ENCODE peak calls at places on chromosome 5, in ten cellular contexts. K is HCT116, X is PC-3, O is GM23338, A is SK-N-SH, H is OCI-LY7, I is MM.1S, R is hepatocyte, S is Karpas-422, C is PC-9. G is an unnamed sample.

GRCh38 chr5:11361768-11362167 is 542.5 kb downstream of the CTNND2 start:
- DNase-seq in A (no peak), C (no peak), I (no peak), H (peak; percentile 1), S (no peak), X (no peak), O (no peak), R (no peak), K (no peak), G (no peak)

GRCh38 chr5:147949711-147950573 is 43.6 kb upstream of the C5orf46 start:
- DNase-seq in A (peak; percentile 67), R (peak; percentile 66), I (peak; percentile 64), C (peak; percentile 42), K (peak; percentile 33), X (peak; percentile 85), O (peak; percentile 75), H (peak; percentile 51), S (peak; percentile 80), G (peak; percentile 59)

GRCh38 chr5:8340739-8341344 is 471.9 kb downstream of the MTRR start:
- DNase-seq in A (peak; percentile 26), H (peak; percentile 3), X (peak; percentile 75), O (peak; percentile 53), K (no peak), S (no peak), C (no peak), I (no peak), R (peak; percentile 21), G (peak; percentile 54)

GRCh38 chr5:14552017-14552416 is 29.6 kb upstream of the OTULINL start:
- DNase-seq in X (no peak), C (no peak), H (no peak), O (no peak), A (no peak), I (no peak), S (no peak), R (no peak), K (no peak), G (peak; percentile 6)

GRCh38 chr5:135053989-135054388 is 20.0 kb upstream of the PITX1 start:
- DNase-seq in K (no peak), X (no peak), H (peak; percentile 66), S (peak; percentile 87), A (no peak), O (no peak), R (no peak), C (no peak), I (no peak), G (no peak)

GRCh38 chr5:150636391-150637244 is 3.8 kb upstream of the SYNPO start:
- DNase-seq in S (no peak), A (peak; percentile 84), K (no peak), O (no peak), X (peak; percentile 84), H (no peak), I (no peak), C (peak; percentile 72), R (peak; percentile 71), G (peak; percentile 89)

GRCh38 chr5:110625376-110625999 is 101.0 kb downstream of the TMEM232 start:
- DNase-seq in H (peak; percentile 56), O (peak; percentile 67), I (peak; percentile 65), K (peak; percentile 22), S (peak; percentile 77), R (peak; percentile 57), C (peak; percentile 39), A (peak; percentile 12), X (peak; percentile 70), G (peak; percentile 79)

GRCh38 chr5:57302643-57303042 is 128.8 kb downstream of the GPBP1 start:
- DNase-seq in S (no peak), I (no peak), X (no peak), O (no peak), H (no peak), A (no peak), K (no peak), R (no peak), C (no peak), G (peak; percentile 47)

GRCh38 chr5:120134944-120135343 is 329.2 kb upstream of the PRR16 start:
- DNase-seq in X (no peak), A (no peak), R (no peak), C (no peak), H (no peak), O (no peak), S (no peak), K (no peak), I (no peak), G (no peak)

GRCh38 chr5:42277293-42277692 is 145.9 kb upstream of the GHR start:
- DNase-seq in K (no peak), X (no peak), H (no peak), R (no peak), S (no peak), A (no peak), C (no peak), O (no peak), I (no peak), G (no peak)

GRCh38 chr5:173283318-173284288 is 44.6 kb downstream of the STC2 start:
- DNase-seq in K (peak; percentile 72), S (peak; percentile 82), H (peak; percentile 23), A (peak; percentile 87), I (peak; percentile 93), R (peak; percentile 90), O (peak; percentile 93), C (peak; percentile 49), X (peak; percentile 78), G (peak; percentile 88)

GRCh38 chr5:6545770-6546690 is 86.8 kb downstream of the NSUN2 start:
- DNase-seq in S (no peak), K (no peak), O (no peak), X (no peak), R (no peak), C (no peak), I (no peak), H (no peak), A (no peak), G (peak; percentile 8)

GRCh38 chr5:141172381-141173204 is at the start of gene PCDHB7:
- DNase-seq in R (no peak), X (no peak), K (peak; percentile 19), A (peak; percentile 49), C (no peak), H (peak; percentile 26), O (peak; percentile 85), S (peak; percentile 80), I (peak; percentile 49), G (peak; percentile 67)

GRCh38 chr5:143051244-143052058 is 281.3 kb downstream of the ARHGAP26 start:
- DNase-seq in K (no peak), H (no peak), O (peak; percentile 59), C (peak; percentile 81), R (peak; percentile 65), X (peak; percentile 69), A (no peak), I (no peak), S (peak; percentile 96), G (peak; percentile 92)

GRCh38 chr5:36270175-36270574 is 28.4 kb upstream of the NADK2 start:
- DNase-seq in K (no peak), O (no peak), C (no peak), A (no peak), I (no peak), S (no peak), H (no peak), X (no peak), R (no peak), G (no peak)

GRCh38 chr5:77958642-77959315 is 182.6 kb upstream of the TBCA start:
- DNase-seq in O (peak; percentile 74), A (no peak), H (no peak), R (no peak), C (no peak), S (no peak), I (no peak), X (no peak), K (no peak), G (no peak)
- H3K9me2 ChIP-seq in O (no peaks in the 10 kb centered on the region), A (no peaks in the 10 kb centered on the region), H (no peaks in the 10 kb centered on the region), R (no peaks in the 10 kb centered on the region), C (no peaks in the 10 kb centered on the region), S (no peaks in the 10 kb centered on the region), I (no peaks in the 10 kb centered on the region), X (no peaks in the 10 kb centered on the region), K (no peaks in the 10 kb centered on the region), G (no peaks in the 10 kb centered on the region)

DNA sequence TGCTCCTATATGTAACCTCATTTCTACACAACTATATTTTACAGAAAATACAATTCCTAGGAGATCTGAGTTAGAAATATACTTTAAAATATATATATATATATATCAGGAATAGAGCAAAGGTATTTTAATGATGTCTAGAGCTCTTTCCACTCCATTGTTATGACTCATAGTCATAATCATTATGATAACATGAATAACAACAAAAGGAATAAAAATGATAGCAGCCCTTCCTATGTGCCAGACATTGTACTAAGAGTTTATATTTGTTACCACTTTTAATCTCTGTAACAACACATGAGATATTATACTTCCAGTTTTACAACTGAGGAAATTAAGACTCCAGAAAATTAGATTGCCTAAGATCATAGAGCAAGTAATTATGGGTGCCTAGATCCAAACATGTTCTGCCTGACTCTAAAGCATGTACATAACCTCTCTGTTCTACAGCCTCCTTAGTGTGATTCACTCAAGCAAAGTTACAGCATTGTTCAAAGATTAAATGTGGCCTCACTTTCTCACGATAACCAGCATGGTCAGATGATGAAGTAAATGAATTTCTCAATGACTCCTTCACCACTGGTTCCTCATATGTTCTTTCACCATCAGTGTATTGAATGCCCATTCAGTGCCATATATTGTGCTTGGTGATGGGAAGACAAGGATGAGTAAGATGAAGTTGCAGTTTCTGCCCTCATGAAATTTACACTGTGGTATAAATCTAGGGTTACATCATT is 452.1 kb downstream of the EFNA5 start:
- DNase-seq in R (no peak), O (no peak), C (peak; percentile 45), S (no peak), I (no peak), K (no peak), X (peak; percentile 17), H (no peak), A (no peak), G (peak; percentile 5)
- H3K9me2 ChIP-seq in R (no peaks in the 10 kb centered on the region), O (no peaks in the 10 kb centered on the region), C (peaks cover 6% of the 10 kb centered on the region), S (no peaks in the 10 kb centered on the region), I (no peaks in the 10 kb centered on the region), K (no peaks in the 10 kb centered on the region), X (no peaks in the 10 kb centered on the region), H (no peaks in the 10 kb centered on the region), A (no peaks in the 10 kb centered on the region), G (no peaks in the 10 kb centered on the region)

GRCh38 chr5:65279603-65280002 is 202.1 kb downstream of the ADAMTS6 start:
- DNase-seq in O (no peak), A (no peak), H (no peak), I (no peak), C (no peak), X (no peak), K (no peak), S (no peak), R (no peak), G (no peak)
- H3K9me2 ChIP-seq in O (no peaks in the 10 kb centered on the region), A (no peaks in the 10 kb centered on the region), H (no peaks in the 10 kb centered on the region), I (no peaks in the 10 kb centered on the region), C (no peaks in the 10 kb centered on the region), X (no peaks in the 10 kb centered on the region), K (no peaks in the 10 kb centered on the region), S (no peaks in the 10 kb centered on the region), R (no peaks in the 10 kb centered on the region), G (no peaks in the 10 kb centered on the region)

GRCh38 chr5:108341866-108342265 is 40.0 kb downstream of the FBXL17 start:
- DNase-seq in S (no peak), K (no peak), O (no peak), H (no peak), I (no peak), A (no peak), C (no peak), R (no peak), X (no peak), G (no peak)

GRCh38 chr5:108344103-108344822 is 37.6 kb downstream of the FBXL17 start:
- DNase-seq in H (no peak), C (no peak), K (no peak), A (no peak), O (no peak), S (no peak), X (no peak), I (no peak), R (no peak), G (no peak)

GRCh38 chr5:108340131-108340530 is 41.8 kb downstream of the FBXL17 start:
- DNase-seq in H (no peak), A (no peak), K (no peak), S (no peak), C (no peak), I (no peak), X (no peak), O (no peak), R (no peak), G (no peak)

GRCh38 chr5:108339220-108339619 is 42.7 kb downstream of the FBXL17 start:
- DNase-seq in I (no peak), H (no peak), C (no peak), S (no peak), A (no peak), R (no peak), K (no peak), O (no peak), X (peak; percentile 73), G (peak; percentile 5)
- H3K9me2 ChIP-seq in I (no peaks in the 10 kb centered on the region), H (no peaks in the 10 kb centered on the region), C (no peaks in the 10 kb centered on the region), S (no peaks in the 10 kb centered on the region), A (no peaks in the 10 kb centered on the region), R (no peaks in the 10 kb centered on the region), K (no peaks in the 10 kb centered on the region), O (no peaks in the 10 kb centered on the region), X (no peaks in the 10 kb centered on the region), G (no peaks in the 10 kb centered on the region)

G was measured in GM23248.